ENCODE peak calls at places on chromosomes 16 and 17, in four cellular contexts. P is stimulated activated CD4-positive, alpha-beta T cell treated with anti-CD3 and anti-CD28 coated beads, Interleukin-1b, Interleukin-23, amount 100 ng/mL, for 24 hours; S is IMR-90; B is renal cortical epithelial cell. J is an unnamed sample.
A peak's percentile ranks its signal among the peaks of the same experiment; 100 is the strongest.

GRCh38 chr16:87956169-87956770 is 5.0 kb downstream of the BANP start:
- DNase-seq in S (peak; percentile 83), P (peak; percentile 39), B (no peak), J (no peak)

GRCh38 chr17:65514541-65514940 is 46.9 kb downstream of the AXIN2 start:
- DNase-seq in B (no peak), P (no peak), S (peak; percentile 14), J (peak; percentile 49)

GRCh38 chr16:53999841-54000240 is 286.7 kb downstream of the IRX3 start:
- DNase-seq in S (peak; percentile 43), P (no peak), B (no peak), J (no peak)

GRCh38 chr16:49050607-49051006 is 231.0 kb downstream of the CBLN1 start:
- DNase-seq in B (no peak), S (no peak), P (no peak), J (peak; percentile 64)

GRCh38 chr17:71392715-71393567 is 727.9 kb upstream of the SOX9 start:
- DNase-seq in B (no peak), P (no peak), S (peak; percentile 74), J (no peak)

GRCh38 chr16:75818491-75818890 is 92.2 kb upstream of the CPHXL start:
- DNase-seq in B (no peak), P (no peak), S (no peak), J (no peak)

GRCh38 chr16:83813818-83814653 is 6.3 kb downstream of the HSBP1 start:
- DNase-seq in B (peak; percentile 84), P (no peak), S (peak; percentile 80), J (peak; percentile 60)

GRCh38 chr16:24639769-24640168 is 89.7 kb upstream of the TNRC6A start:
- DNase-seq in P (no peak), B (no peak), S (no peak), J (no peak)

GRCh38 chr17:76725580-76726230 is 701 bp downstream of the JMJD6 start:
- DNase-seq in S (peak; percentile 40), P (peak; percentile 45), B (no peak), J (peak; percentile 76)

GRCh38 chr17:32482568-32483320 is 4.0 kb upstream of the CDK5R1 start:
- DNase-seq in S (peak; percentile 33), P (no peak), B (no peak), J (no peak)

GRCh38 chr17:78918979-78919378 is 6.2 kb downstream of the TIMP2 start:
- DNase-seq in B (no peak), P (no peak), S (no peak), J (no peak)

GRCh38 chr16:27448531-27449433 is 46.8 kb downstream of the IL21R start:
- DNase-seq in S (no peak), P (no peak), B (no peak), J (no peak)

GRCh38 chr16:68995011-68995504 is 110.4 kb upstream of the HAS3 start:
- DNase-seq in S (peak; percentile 58), P (no peak), B (peak; percentile 78), J (peak; percentile 81)

GRCh38 chr17:72952641-72953313 is 139.7 kb downstream of the SLC39A11 start:
- DNase-seq in B (no peak), S (no peak), P (no peak), J (peak; percentile 89)

GRCh38 chr16:27969574-27969973 is 93.9 kb downstream of the GSG1L start:
- DNase-seq in P (no peak), B (no peak), S (peak; percentile 21), J (no peak)

GRCh38 chr17:1471931-1472727 is 16.1 kb upstream of the CRK start:
- DNase-seq in S (no peak), B (no peak), P (no peak), J (no peak)

GRCh38 chr16:5709889-5710288 is 612.3 kb upstream of the EEF2KMT start:
- DNase-seq in B (no peak), S (peak; percentile 0), P (no peak), J (peak; percentile 57)

GRCh38 chr17:36946726-36947091 is 2.0 kb upstream of the AATF start:
- DNase-seq in B (no peak), P (no peak), S (no peak), J (peak; percentile 50)

GRCh38 chr17:80559688-80560290 is 15.2 kb downstream of the RPTOR start:
- DNase-seq in B (peak; percentile 67), P (no peak), S (peak; percentile 88), J (no peak)

GRCh38 chr17:62809656-62810055 is 1.5 kb upstream of the MARCHF10 start:
- DNase-seq in P (no peak), S (peak; percentile 61), B (no peak), J (peak; percentile 41)

GRCh38 chr16:89246383-89246902 is 28.9 kb downstream of the ZNF778 start:
- DNase-seq in P (no peak), B (no peak), S (no peak), J (no peak)

GRCh38 chr17:79792984-79793923 is 3.6 kb downstream of the CBX8 start:
- DNase-seq in S (peak; percentile 92), B (no peak), P (no peak), J (peak; percentile 79)

GRCh38 chr16:67394271-67395104 is 1.2 kb upstream of the TPPP3 start:
- DNase-seq in B (no peak), P (no peak), S (no peak), J (peak; percentile 70)

GRCh38 chr16:9297437-9298113 is 206.1 kb downstream of the HAPSTR1 start:
- DNase-seq in B (no peak), S (no peak), P (no peak), J (peak; percentile 67)

GRCh38 chr16:81646561-81646960 is 132.5 kb upstream of the PLCG2 start:
- DNase-seq in S (peak; percentile 84), B (peak; percentile 29), P (no peak), J (no peak)

GRCh38 chr16:23607740-23608139 is 11.6 kb upstream of the NDUFAB1 start:
- DNase-seq in S (peak; percentile 47), B (no peak), P (no peak), J (peak; percentile 57)

GRCh38 chr17:75848523-75849303 is 4.5 kb upstream of the UNC13D start:
- DNase-seq in B (peak; percentile 40), S (peak; percentile 32), P (peak; percentile 91), J (peak; percentile 93)

GRCh38 chr17:78839173-78839761 is 1.3 kb downstream of the USP36 start:
- DNase-seq in S (peak; percentile 86), B (peak; percentile 33), P (no peak), J (no peak)

GRCh38 chr16:66905633-66906539 is 12.8 kb downstream of the CDH16 start:
- DNase-seq in S (no peak), P (no peak), B (peak; percentile 71), J (no peak)

GRCh38 chr16:78993342-78993741 is 607.2 kb downstream of the MAF start:
- DNase-seq in B (no peak), S (no peak), P (no peak), J (no peak)

GRCh38 chr17:13204607-13205237 is 186.9 kb upstream of the ELAC2 start:
- DNase-seq in S (no peak), B (no peak), P (no peak), J (peak; percentile 97)

GRCh38 chr17:43338886-43339516 is 59.8 kb upstream of the ARL4D start:
- DNase-seq in P (no peak), B (peak; percentile 59), S (no peak), J (peak; percentile 87)

GRCh38 chr17:73551756-73552155 is 92.5 kb downstream of the SDK2 start:
- DNase-seq in B (no peak), S (no peak), P (no peak), J (no peak)

GRCh38 chr17:63997341-63998048 is 656 bp upstream of the PRR29 start:
- DNase-seq in P (no peak), B (no peak), S (no peak), J (peak; percentile 67)

GRCh38 chr17:1491406-1492248 is 859 bp downstream of the MYO1C start:
- DNase-seq in P (no peak), S (no peak), B (no peak), J (peak; percentile 68)

GRCh38 chr17:42276609-42277341 is 584 bp upstream of the STAT5B start:
- DNase-seq in P (no peak), B (peak; percentile 78), S (peak; percentile 88), J (peak; percentile 86)

GRCh38 chr17:28712037-28712704 is 483 bp upstream of the PROCA1 start:
- DNase-seq in S (no peak), B (no peak), P (no peak), J (peak; percentile 91)

GRCh38 chr16:17474572-17474971 is 3.8 kb upstream of the XYLT1 start:
- DNase-seq in P (no peak), B (no peak), S (no peak), J (no peak)

J was measured in islet precursor cell.